ENCODE peak calls at places on chromosomes 11 and 22, in four cellular contexts. One of them, this sample, is unnamed.

GRCh38 chr22:45995405-45996101 is 18.6 kb upstream of the WNT7B start:
- DNase-seq in A549: no peak
- DNase-seq in K562: no peak
- DNase-seq in IMR-90: no peak
- DNase-seq in this sample: no peak

GRCh38 chr11:35146074-35146521 is 7.1 kb downstream of the CD44 start:
- DNase-seq in K562: no peak
- DNase-seq in IMR-90: no peak
- DNase-seq in A549: no peak
- DNase-seq in this sample: no peak

GRCh38 chr22:18091478-18091877 is 13.7 kb downstream of the PEX26 start:
- DNase-seq in A549: no peak
- DNase-seq in IMR-90: no peak
- DNase-seq in K562: no peak
- DNase-seq in this sample: no peak

GRCh38 chr11:66617148-66617814 is 851 bp downstream of the RBM14 start:
- DNase-seq in IMR-90: no peak
- DNase-seq in A549: no peak
- DNase-seq in K562: no peak
- DNase-seq in this sample: no peak

GRCh38 chr22:47123006-47123826 is 360.8 kb downstream of the TBC1D22A start:
- DNase-seq in K562: no peak
- DNase-seq in IMR-90: no peak
- DNase-seq in A549: no peak
- DNase-seq in this sample: no peak

GRCh38 chr11:44097821-44098220 is 2.3 kb downstream of the EXT2 start:
- DNase-seq in A549: no peak
- DNase-seq in K562: no peak
- DNase-seq in IMR-90: peak
- DNase-seq in this sample: no peak

GRCh38 chr11:7675640-7676039 is 2.3 kb upstream of the CYB5R2 start:
- DNase-seq in K562: no peak
- DNase-seq in A549: no peak
- DNase-seq in IMR-90: no peak
- DNase-seq in this sample: no peak

GRCh38 chr22:49574861-49575702 is 252.6 kb downstream of the BRD1 start:
- DNase-seq in A549: no peak
- DNase-seq in IMR-90: no peak
- DNase-seq in K562: no peak
- DNase-seq in this sample: peak

GRCh38 chr11:65417221-65417701 is 5.3 kb upstream of the NEAT1 start:
- DNase-seq in IMR-90: no peak
- DNase-seq in K562: no peak
- DNase-seq in A549: no peak
- DNase-seq in this sample: no peak

GRCh38 chr22:22032099-22032905 is 49.7 kb upstream of the TOP3B start:
- DNase-seq in IMR-90: no peak
- DNase-seq in K562: peak
- DNase-seq in A549: no peak
- DNase-seq in this sample: no peak

GRCh38 chr22:20957118-20957690 is 9.9 kb upstream of the AIFM3 start:
- DNase-seq in IMR-90: no peak
- DNase-seq in A549: peak
- DNase-seq in K562: no peak
- DNase-seq in this sample: peak

GRCh38 chr22:48240165-48240934 is 1477.9 kb downstream of the TBC1D22A start:
- DNase-seq in IMR-90: no peak
- DNase-seq in K562: peak
- DNase-seq in A549: no peak
- DNase-seq in this sample: no peak

GRCh38 chr22:19109198-19110063 is 12.8 kb downstream of the DGCR2 start:
- DNase-seq in IMR-90: peak
- DNase-seq in A549: no peak
- DNase-seq in K562: peak
- DNase-seq in this sample: no peak

GRCh38 chr11:19595840-19596751 is 116.5 kb upstream of the NAV2 start:
- DNase-seq in A549: peak
- DNase-seq in K562: no peak
- DNase-seq in IMR-90: peak
- DNase-seq in this sample: peak

GRCh38 chr11:118975771-118976709 is 4.5 kb downstream of the FOXR1 start:
- DNase-seq in K562: no peak
- DNase-seq in A549: no peak
- DNase-seq in IMR-90: no peak
- DNase-seq in this sample: no peak

GRCh38 chr22:22463855-22464540 is 44.5 kb downstream of the ZNF280B start:
- DNase-seq in K562: peak
- DNase-seq in IMR-90: peak
- DNase-seq in A549: peak
- DNase-seq in this sample: peak

GRCh38 chr11:18319914-18320313 is 2.0 kb downstream of the HPS5 start:
- DNase-seq in IMR-90: no peak
- DNase-seq in A549: no peak
- DNase-seq in K562: no peak
- DNase-seq in this sample: no peak

GRCh38 chr11:9573775-9574555 is 495 bp downstream of the WEE1 start:
- DNase-seq in A549: peak
- DNase-seq in IMR-90: no peak
- DNase-seq in K562: peak
- DNase-seq in this sample: peak

GRCh38 chr11:66047541-66048365 is 1.2 kb downstream of the GAL3ST3 start:
- DNase-seq in IMR-90: no peak
- DNase-seq in K562: no peak
- DNase-seq in A549: no peak
- DNase-seq in this sample: no peak

GRCh38 chr22:30580896-30581295 is 6.4 kb upstream of the GAL3ST1 start:
- DNase-seq in IMR-90: no peak
- DNase-seq in K562: no peak
- DNase-seq in A549: no peak
- DNase-seq in this sample: no peak

GRCh38 chr22:33917744-33918406 is 2.4 kb downstream of the LARGE1 start:
- DNase-seq in A549: no peak
- DNase-seq in IMR-90: peak
- DNase-seq in K562: no peak
- DNase-seq in this sample: peak

GRCh38 chr11:93348931-93349330 is 18.4 kb downstream of the DEUP1 start:
- DNase-seq in IMR-90: no peak
- DNase-seq in K562: no peak
- DNase-seq in A549: no peak
- DNase-seq in this sample: no peak

GRCh38 chr22:48242461-48242864 is 1480.0 kb downstream of the TBC1D22A start:
- DNase-seq in IMR-90: no peak
- DNase-seq in A549: no peak
- DNase-seq in K562: no peak
- DNase-seq in this sample: no peak

GRCh38 chr11:77634724-77635123 is 2.9 kb downstream of the CLNS1A start:
- DNase-seq in K562: no peak
- DNase-seq in A549: no peak
- DNase-seq in IMR-90: no peak
- DNase-seq in this sample: no peak

GRCh38 chr11:35605691-35606090 is 12.6 kb upstream of the FJX1 start:
- DNase-seq in K562: no peak
- DNase-seq in A549: no peak
- DNase-seq in IMR-90: peak
- DNase-seq in this sample: no peak

GRCh38 chr11:40094954-40095353 is 1364.5 kb downstream of the LRRC4C start:
- DNase-seq in IMR-90: no peak
- DNase-seq in K562: no peak
- DNase-seq in A549: no peak
- DNase-seq in this sample: no peak

GRCh38 chr22:34842630-34843029 is 223.3 kb upstream of the ISX start:
- DNase-seq in IMR-90: no peak
- DNase-seq in A549: no peak
- DNase-seq in K562: no peak
- DNase-seq in this sample: no peak

GRCh38 chr11:111490496-111490895 is 21.7 kb downstream of the BTG4 start:
- DNase-seq in IMR-90: no peak
- DNase-seq in A549: no peak
- DNase-seq in K562: no peak
- DNase-seq in this sample: no peak

GRCh38 chr22:38718414-38718813 is 12.7 kb downstream of the GTPBP1 start:
- DNase-seq in IMR-90: peak
- DNase-seq in K562: no peak
- DNase-seq in A549: peak
- DNase-seq in this sample: peak

GRCh38 chr11:8317164-8317563 is 53.5 kb upstream of the LMO1 start:
- DNase-seq in A549: no peak
- DNase-seq in K562: no peak
- DNase-seq in IMR-90: peak
- DNase-seq in this sample: no peak

GRCh38 chr11:115215694-115216615 is 288.3 kb downstream of the CADM1 start:
- DNase-seq in K562: no peak
- DNase-seq in A549: peak
- DNase-seq in IMR-90: no peak
- DNase-seq in this sample: no peak

GRCh38 chr11:120254788-120255518 is 15.0 kb downstream of the POU2F3 start:
- DNase-seq in IMR-90: no peak
- DNase-seq in A549: no peak
- DNase-seq in K562: no peak
- DNase-seq in this sample: no peak

GRCh38 chr11:118289411-118289810 is 15.1 kb upstream of the CD3E start:
- DNase-seq in IMR-90: no peak
- DNase-seq in K562: no peak
- DNase-seq in A549: no peak
- DNase-seq in this sample: no peak

GRCh38 chr11:120236169-120237107 is 3.5 kb upstream of the POU2F3 start:
- DNase-seq in A549: no peak
- DNase-seq in IMR-90: peak
- DNase-seq in K562: peak
- DNase-seq in this sample: no peak

GRCh38 chr22:45884201-45885067 is 92.5 kb downstream of the WNT7B start:
- DNase-seq in A549: no peak
- DNase-seq in IMR-90: no peak
- DNase-seq in K562: no peak
- DNase-seq in this sample: peak

GRCh38 chr11:15327786-15328231 is 213.1 kb downstream of the INSC start:
- DNase-seq in A549: peak
- DNase-seq in IMR-90: peak
- DNase-seq in K562: peak
- DNase-seq in this sample: peak

GRCh38 chr11:86708671-86709070 is 36.3 kb upstream of the ME3 start:
- DNase-seq in IMR-90: no peak
- DNase-seq in A549: no peak
- DNase-seq in K562: no peak
- DNase-seq in this sample: no peak

DNA sequence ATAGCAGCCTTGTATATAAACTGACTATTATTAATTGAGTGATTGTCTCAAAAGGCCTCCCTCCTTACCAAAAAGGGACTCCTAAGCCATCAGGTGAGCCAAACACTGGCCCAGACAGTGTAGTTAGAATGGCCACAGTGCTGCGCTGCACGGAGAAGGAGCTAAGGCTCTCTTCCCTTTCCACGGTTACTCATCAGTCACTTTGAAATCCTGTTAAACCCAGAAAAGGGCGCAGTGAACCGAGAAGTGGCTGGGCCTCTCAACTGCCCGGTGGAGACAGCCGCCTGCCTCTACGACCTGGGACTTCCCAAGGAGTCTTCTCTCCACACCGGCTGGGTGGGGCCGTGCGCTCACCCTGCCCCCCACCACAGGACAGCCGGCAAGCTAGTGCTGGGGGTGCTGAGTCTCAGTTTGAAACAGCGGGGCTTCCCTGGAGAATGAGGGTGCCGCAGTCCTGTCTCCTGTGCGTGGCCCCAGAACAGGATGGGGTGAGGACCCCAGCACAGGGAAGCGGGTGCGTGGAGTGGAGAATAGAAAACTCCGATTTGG is 1.3 kb downstream of the MYH9 start:
- DNase-seq in IMR-90: no peak
- DNase-seq in A549: no peak
- DNase-seq in K562: no peak
- DNase-seq in this sample: no peak
- TF ChIP-seq RCOR1 in IMR-90: no peak
- TF ChIP-seq RCOR1 in A549: no peak
- TF ChIP-seq RCOR1 in K562: no peak
- TF ChIP-seq RCOR1 in this sample: no peak

GRCh38 chr11:81098471-81098870 is 1635.2 kb downstream of the FAM181B start:
- DNase-seq in A549: no peak
- DNase-seq in K562: no peak
- DNase-seq in IMR-90: no peak
- DNase-seq in this sample: no peak
- TF ChIP-seq RCOR1 in A549: no peak
- TF ChIP-seq RCOR1 in K562: no peak
- TF ChIP-seq RCOR1 in IMR-90: no peak
- TF ChIP-seq RCOR1 in this sample: no peak

GRCh38 chr11:105641433-105641832 is 31.6 kb downstream of the GRIA4 start:
- DNase-seq in A549: no peak
- DNase-seq in IMR-90: peak
- DNase-seq in K562: no peak
- DNase-seq in this sample: no peak

GRCh38 chr11:105639527-105639926 is 29.7 kb downstream of the GRIA4 start:
- DNase-seq in A549: no peak
- DNase-seq in IMR-90: no peak
- DNase-seq in K562: no peak
- DNase-seq in this sample: no peak

GRCh38 chr11:105648762-105649161 is 38.9 kb downstream of the GRIA4 start:
- DNase-seq in IMR-90: no peak
- DNase-seq in K562: no peak
- DNase-seq in A549: no peak
- DNase-seq in this sample: no peak

GRCh38 chr11:105647780-105648179 is 37.9 kb downstream of the GRIA4 start:
- DNase-seq in K562: no peak
- DNase-seq in IMR-90: no peak
- DNase-seq in A549: no peak
- DNase-seq in this sample: no peak

DNA sequence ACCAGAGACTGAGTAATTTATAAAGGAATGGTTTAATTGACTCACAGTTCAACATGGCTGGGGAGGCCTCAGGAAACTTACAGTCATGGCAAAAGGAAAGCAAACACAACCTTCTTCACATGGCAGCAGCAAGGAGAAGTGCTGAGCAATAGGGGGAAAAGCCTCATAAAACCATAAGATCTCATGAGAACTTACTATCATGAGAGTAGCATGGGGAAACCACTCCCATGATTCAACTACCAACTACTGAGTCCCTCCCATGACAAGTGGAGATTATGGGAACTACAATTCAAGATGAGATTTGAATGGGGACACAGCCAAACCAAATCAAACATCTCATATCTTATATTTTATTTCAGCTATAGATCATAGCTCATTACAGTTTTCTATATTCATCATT is 33.0 kb downstream of the GRIA4 start:
- DNase-seq in K562: no peak
- DNase-seq in A549: no peak
- DNase-seq in IMR-90: no peak
- DNase-seq in this sample: no peak
- TF ChIP-seq RCOR1 in K562: no peak
- TF ChIP-seq RCOR1 in A549: no peak
- TF ChIP-seq RCOR1 in IMR-90: no peak
- TF ChIP-seq RCOR1 in this sample: no peak

DNA sequence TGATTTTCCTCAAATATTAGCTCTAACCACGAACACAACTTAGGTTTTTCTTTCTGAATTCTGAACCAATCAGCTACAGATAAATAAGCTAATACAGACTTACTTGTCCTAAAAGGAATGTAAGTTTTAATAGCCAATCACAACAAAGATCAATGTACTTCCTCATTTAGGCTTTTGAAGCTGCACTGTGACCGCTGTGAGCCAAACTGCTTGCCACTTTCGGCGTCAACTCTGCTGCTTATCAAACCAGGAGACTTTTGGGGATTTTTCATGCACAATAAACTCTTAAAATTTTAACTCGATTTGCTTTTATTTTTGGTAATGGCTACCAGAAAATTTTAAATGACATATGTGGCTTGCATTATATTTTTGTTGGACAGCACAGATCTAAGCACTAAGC is 92.5 kb downstream of the TMPRSS5 start:
- DNase-seq in K562: peak
- DNase-seq in IMR-90: no peak
- DNase-seq in A549: no peak
- DNase-seq in this sample: no peak
- TF ChIP-seq RCOR1 in K562: no peak
- TF ChIP-seq RCOR1 in IMR-90: no peak
- TF ChIP-seq RCOR1 in A549: no peak
- TF ChIP-seq RCOR1 in this sample: no peak

This sample was measured in SK-N-SH.